ENCODE peak calls at places on chromosomes 7 and 10, in six cellular contexts. One of them, this sample, is unnamed.

GRCh38 chr10:98391578-98391991 is 23.4 kb downstream of the PYROXD2 start:
- DNase-seq in Peyer's patch: no peak
- DNase-seq in H54: no peak
- DNase-seq in RWPE1: no peak
- DNase-seq in H1: no peak
- DNase-seq in T1000: no peak
- DNase-seq in this sample: no peak

GRCh38 chr10:31000071-31000787 is 31.4 kb downstream of the ZNF438 start:
- DNase-seq in H54: no peak
- DNase-seq in T1000: no peak
- DNase-seq in Peyer's patch: no peak
- DNase-seq in H1: no peak
- DNase-seq in RWPE1: no peak
- DNase-seq in this sample: no peak

GRCh38 chr7:36661135-36661840 is 63.0 kb downstream of the AOAH start:
- DNase-seq in H54: peak
- DNase-seq in RWPE1: peak
- DNase-seq in T1000: no peak
- DNase-seq in Peyer's patch: no peak
- DNase-seq in H1: no peak
- DNase-seq in this sample: no peak

GRCh38 chr10:47326927-47327330 is 4.7 kb downstream of the GDF2 start:
- DNase-seq in Peyer's patch: no peak
- DNase-seq in T1000: no peak
- DNase-seq in H1: no peak
- DNase-seq in H54: no peak
- DNase-seq in RWPE1: no peak
- DNase-seq in this sample: no peak

GRCh38 chr7:105890290-105890997 is 14.0 kb upstream of the ATXN7L1 start:
- DNase-seq in T1000: no peak
- DNase-seq in RWPE1: peak
- DNase-seq in H1: no peak
- DNase-seq in Peyer's patch: no peak
- DNase-seq in H54: no peak
- DNase-seq in this sample: no peak

GRCh38 chr7:28956608-28957063 is 1.5 kb downstream of the TRIL start:
- DNase-seq in H54: no peak
- DNase-seq in Peyer's patch: peak
- DNase-seq in T1000: no peak
- DNase-seq in H1: peak
- DNase-seq in RWPE1: peak
- DNase-seq in this sample: no peak

GRCh38 chr7:131849472-131849871 is 293.0 kb upstream of the PODXL start:
- DNase-seq in H1: no peak
- DNase-seq in H54: no peak
- DNase-seq in Peyer's patch: no peak
- DNase-seq in RWPE1: no peak
- DNase-seq in T1000: no peak
- DNase-seq in this sample: no peak

GRCh38 chr7:78326870-78327269 is 528.3 kb downstream of the PHTF2 start:
- DNase-seq in T1000: no peak
- DNase-seq in H1: no peak
- DNase-seq in Peyer's patch: no peak
- DNase-seq in H54: no peak
- DNase-seq in RWPE1: no peak
- DNase-seq in this sample: no peak

GRCh38 chr10:104406715-104407517 is 53.3 kb downstream of the CFAP58 start:
- DNase-seq in RWPE1: peak
- DNase-seq in T1000: no peak
- DNase-seq in Peyer's patch: no peak
- DNase-seq in H54: peak
- DNase-seq in H1: no peak
- DNase-seq in this sample: no peak

GRCh38 chr7:129853661-129854268 is 99.0 kb downstream of the UBE2H start:
- DNase-seq in Peyer's patch: no peak
- DNase-seq in T1000: no peak
- DNase-seq in RWPE1: peak
- DNase-seq in H54: no peak
- DNase-seq in H1: no peak
- DNase-seq in this sample: no peak

GRCh38 chr10:113058175-113058961 is 108.3 kb downstream of the TCF7L2 start:
- DNase-seq in H1: no peak
- DNase-seq in T1000: no peak
- DNase-seq in RWPE1: peak
- DNase-seq in Peyer's patch: no peak
- DNase-seq in H54: no peak
- DNase-seq in this sample: no peak

GRCh38 chr7:432256-432655 is 87.4 kb downstream of the PDGFA start:
- DNase-seq in RWPE1: no peak
- DNase-seq in Peyer's patch: no peak
- DNase-seq in T1000: no peak
- DNase-seq in H54: no peak
- DNase-seq in H1: no peak
- DNase-seq in this sample: no peak

GRCh38 chr7:56092789-56093531 is at the start of gene PHKG1:
- DNase-seq in H1: no peak
- DNase-seq in T1000: no peak
- DNase-seq in RWPE1: peak
- DNase-seq in Peyer's patch: peak
- DNase-seq in H54: peak
- DNase-seq in this sample: no peak

GRCh38 chr10:80148166-80148805 is 15.8 kb downstream of the PLAC9 start:
- DNase-seq in RWPE1: no peak
- DNase-seq in Peyer's patch: no peak
- DNase-seq in H54: no peak
- DNase-seq in H1: no peak
- DNase-seq in T1000: no peak
- DNase-seq in this sample: no peak

GRCh38 chr10:2296179-2296578 is 558.9 kb upstream of the ADARB2 start:
- DNase-seq in RWPE1: no peak
- DNase-seq in H54: no peak
- DNase-seq in T1000: no peak
- DNase-seq in Peyer's patch: no peak
- DNase-seq in H1: no peak
- DNase-seq in this sample: no peak

GRCh38 chr7:29968683-29969457 is 20.7 kb downstream of the SCRN1 start:
- DNase-seq in Peyer's patch: no peak
- DNase-seq in T1000: peak
- DNase-seq in RWPE1: peak
- DNase-seq in H1: no peak
- DNase-seq in H54: peak
- DNase-seq in this sample: no peak

GRCh38 chr10:3887404-3887803 is 102.4 kb upstream of the KLF6 start:
- DNase-seq in H1: no peak
- DNase-seq in Peyer's patch: no peak
- DNase-seq in H54: no peak
- DNase-seq in T1000: no peak
- DNase-seq in RWPE1: no peak
- DNase-seq in this sample: no peak

GRCh38 chr7:44377134-44377463 is 51.7 kb upstream of the CAMK2B start:
- DNase-seq in Peyer's patch: no peak
- DNase-seq in RWPE1: no peak
- DNase-seq in H54: no peak
- DNase-seq in H1: peak
- DNase-seq in T1000: no peak
- DNase-seq in this sample: no peak

GRCh38 chr10:9137368-9137767 is 1082.9 kb downstream of the GATA3 start:
- DNase-seq in H1: no peak
- DNase-seq in T1000: no peak
- DNase-seq in H54: no peak
- DNase-seq in Peyer's patch: no peak
- DNase-seq in RWPE1: no peak
- DNase-seq in this sample: no peak

GRCh38 chr7:137025469-137026175 is 157.2 kb downstream of the CHRM2 start:
- DNase-seq in T1000: no peak
- DNase-seq in RWPE1: no peak
- DNase-seq in H54: no peak
- DNase-seq in Peyer's patch: no peak
- DNase-seq in H1: no peak
- DNase-seq in this sample: no peak

GRCh38 chr10:14382531-14382930 is 51.8 kb upstream of the FRMD4A start:
- DNase-seq in T1000: no peak
- DNase-seq in RWPE1: no peak
- DNase-seq in Peyer's patch: no peak
- DNase-seq in H54: no peak
- DNase-seq in H1: no peak
- DNase-seq in this sample: no peak

This sample was measured in stimulated activated naive B cell treated with anti-CD40 and anti-IgM and Interleukin-4, amounts not matched to agents 10 μg/mL and 1 μg/mL and 100 μg/mL, for 72 hours.